ENCODE peak calls at places on chromosomes 5 and 9, in six cellular contexts. L, J, Z, Q, K and D are unnamed samples.

GRCh38 chr9:84419203-84419602 is 78.6 kb upstream of the SLC28A3 start:
- DNase-seq in L (no peak), J (no peak), Z (no peak), Q (no peak), K (no peak), D (no peak)

GRCh38 chr5:39394946-39395345 is 29.8 kb downstream of the DAB2 start:
- DNase-seq in L (no peak), J (no peak), Z (no peak), Q (peak; percentile 37), K (no peak), D (no peak)

GRCh38 chr5:122162100-122162499 is 32.8 kb downstream of the ZNF474 start:
- DNase-seq in L (no peak), J (no peak), Z (no peak), Q (no peak), K (no peak), D (no peak)

GRCh38 chr9:92719028-92719647 is 45.5 kb downstream of the BICD2 start:
- DNase-seq in L (no peak), J (no peak), Z (peak; percentile 18), Q (no peak), K (no peak), D (no peak)

GRCh38 chr9:72557549-72557948 is 36.1 kb downstream of the TMC1 start:
- DNase-seq in L (peak; percentile 83), J (no peak), Z (peak; percentile 46), Q (peak; percentile 68), K (no peak), D (peak; percentile 65)

GRCh38 chr9:12696931-12697622 is 3.9 kb downstream of the TYRP1 start:
- DNase-seq in L (no peak), J (no peak), Z (no peak), Q (no peak), K (no peak), D (no peak)

GRCh38 chr5:104650313-104650712 is 1087.7 kb upstream of the NUDT12 start:
- DNase-seq in L (no peak), J (no peak), Z (no peak), Q (no peak), K (no peak), D (no peak)

GRCh38 chr9:7234144-7234543 is 476.4 kb downstream of the KDM4C start:
- DNase-seq in L (no peak), J (no peak), Z (no peak), Q (no peak), K (no peak), D (no peak)

GRCh38 chr5:160399402-160400353 is at the start of gene FAM200C:
- DNase-seq in L (peak; percentile 90), J (peak; percentile 95), Z (peak; percentile 91), Q (peak; percentile 81), K (no peak), D (peak; percentile 87)
- TF ChIP-seq CTCF in L (no peak), J (no peak), Z (no peak), Q (no peak), K (no peak), D (no peak)

GRCh38 chr5:149036168-149036567 is 26.7 kb downstream of the SH3TC2 start:
- DNase-seq in L (no peak), J (no peak), Z (no peak), Q (no peak), K (no peak), D (no peak)

GRCh38 chr5:149037819-149038218 is 25.0 kb downstream of the SH3TC2 start:
- DNase-seq in L (no peak), J (no peak), Z (no peak), Q (no peak), K (no peak), D (no peak)

GRCh38 chr5:149038336-149039075 is 24.4 kb downstream of the SH3TC2 start:
- DNase-seq in L (no peak), J (no peak), Z (no peak), Q (no peak), K (no peak), D (no peak)

GRCh38 chr5:149036970-149037369 is 25.9 kb downstream of the SH3TC2 start:
- DNase-seq in L (no peak), J (no peak), Z (no peak), Q (no peak), K (no peak), D (no peak)

DNA sequence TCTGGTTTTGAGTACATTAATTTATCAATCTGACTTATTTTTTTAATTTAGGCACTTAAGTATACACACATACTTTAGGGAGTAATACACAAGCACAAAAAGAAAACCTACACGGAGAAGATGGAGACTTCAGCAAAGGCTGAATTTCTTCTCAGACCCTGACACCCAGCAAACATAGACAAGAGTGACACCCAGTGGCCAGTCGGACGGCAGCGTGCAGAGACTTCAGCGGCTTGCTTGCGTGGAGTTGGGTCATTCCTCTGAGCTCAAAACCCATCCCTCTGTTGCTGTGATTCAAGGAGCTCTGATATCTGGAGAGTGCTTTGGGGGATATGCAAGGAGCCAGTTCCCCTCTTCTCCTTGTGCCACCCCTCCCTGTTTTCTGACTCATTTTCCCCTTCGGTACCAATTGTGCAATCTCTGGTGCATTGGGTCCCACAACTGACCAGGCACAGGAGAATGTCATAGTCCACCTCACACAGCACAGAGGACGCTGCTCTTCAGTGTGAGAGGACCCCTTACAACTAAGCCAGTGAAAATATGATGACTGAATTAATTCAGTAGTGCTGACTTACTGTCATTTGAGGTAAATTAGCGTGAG is 27.5 kb downstream of the SH3TC2 start:
- DNase-seq in L (peak; percentile 64), J (peak; percentile 85), Z (peak; percentile 60), Q (peak; percentile 41), K (peak; percentile 50), D (peak; percentile 49)
- TF ChIP-seq CTCF in L (peak; percentile 95), J (peak; percentile 87), Z (no peak), Q (peak; percentile 88), K (peak; percentile 83), D (peak; percentile 97)

GRCh38 chr9:88108779-88109178 is 29.5 kb downstream of the SPATA31C2 start:
- DNase-seq in L (no peak), J (no peak), Z (no peak), Q (no peak), K (no peak), D (no peak)
- TF ChIP-seq CTCF in L (no peak), J (no peak), Z (no peak), Q (no peak), K (no peak), D (no peak)

GRCh38 chr5:154237946-154238345 is 47.4 kb downstream of the GALNT10 start:
- DNase-seq in L (no peak), J (no peak), Z (no peak), Q (no peak), K (no peak), D (no peak)

GRCh38 chr5:154241021-154241420 is 50.5 kb downstream of the GALNT10 start:
- DNase-seq in L (no peak), J (no peak), Z (no peak), Q (no peak), K (no peak), D (no peak)

GRCh38 chr5:154237376-154237743 is 46.8 kb downstream of the GALNT10 start:
- DNase-seq in L (no peak), J (no peak), Z (no peak), Q (no peak), K (no peak), D (no peak)

GRCh38 chr5:154240595-154240994 is 50.1 kb downstream of the GALNT10 start:
- DNase-seq in L (no peak), J (no peak), Z (no peak), Q (no peak), K (no peak), D (no peak)

DNA sequence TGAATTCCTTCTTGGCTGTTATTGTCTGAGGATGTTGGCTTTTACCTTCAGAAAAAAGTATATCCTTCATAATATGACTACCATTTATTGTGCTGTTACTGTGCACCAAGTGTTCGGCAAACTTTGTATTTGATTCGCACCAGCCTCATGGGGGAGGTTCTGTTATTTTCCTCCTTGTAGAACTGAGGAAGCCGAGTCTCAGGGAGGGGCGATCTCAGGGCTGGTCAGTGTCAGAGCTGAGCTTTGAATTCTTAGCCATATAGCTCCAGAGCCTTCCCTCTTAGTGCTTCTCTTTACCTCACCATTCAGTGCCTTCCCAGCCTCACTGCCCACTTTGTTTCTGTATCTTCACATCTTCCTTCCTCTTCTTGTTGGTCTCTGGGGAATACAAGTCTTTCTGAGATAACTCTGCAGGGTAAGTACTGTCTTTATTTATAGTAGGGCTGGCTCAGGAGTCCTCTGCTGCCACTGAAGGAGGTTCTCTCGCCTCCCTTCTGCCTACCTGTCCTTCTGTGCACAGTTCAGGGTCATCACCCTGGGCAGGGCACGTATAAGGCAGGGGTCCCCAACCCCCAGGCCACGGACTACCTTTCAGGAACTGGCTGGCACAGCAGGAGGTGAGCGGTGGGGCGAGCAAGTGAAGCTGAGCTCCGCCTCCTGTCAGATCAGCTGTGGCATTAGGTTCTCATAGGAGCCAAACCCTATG is 48.4 kb downstream of the GALNT10 start:
- DNase-seq in L (no peak), J (no peak), Z (no peak), Q (no peak), K (no peak), D (no peak)
- TF ChIP-seq CTCF in L (no peak), J (no peak), Z (no peak), Q (no peak), K (no peak), D (no peak)

GRCh38 chr5:42620579-42621216 is 135.9 kb upstream of the CCDC152 start:
- DNase-seq in L (no peak), J (no peak), Z (no peak), Q (no peak), K (no peak), D (no peak)
- TF ChIP-seq CTCF in L (no peak), J (no peak), Z (no peak), Q (no peak), K (no peak), D (no peak)

GRCh38 chr9:136625101-136626065 is 37.3 kb upstream of the EGFL7 start:
- DNase-seq in L (no peak), J (peak; percentile 90), Z (peak; percentile 72), Q (no peak), K (no peak), D (no peak)
- TF ChIP-seq CTCF in L (peak; percentile 40), J (peak; percentile 40), Z (no peak), Q (peak; percentile 69), K (no peak), D (peak; percentile 55)

DNA sequence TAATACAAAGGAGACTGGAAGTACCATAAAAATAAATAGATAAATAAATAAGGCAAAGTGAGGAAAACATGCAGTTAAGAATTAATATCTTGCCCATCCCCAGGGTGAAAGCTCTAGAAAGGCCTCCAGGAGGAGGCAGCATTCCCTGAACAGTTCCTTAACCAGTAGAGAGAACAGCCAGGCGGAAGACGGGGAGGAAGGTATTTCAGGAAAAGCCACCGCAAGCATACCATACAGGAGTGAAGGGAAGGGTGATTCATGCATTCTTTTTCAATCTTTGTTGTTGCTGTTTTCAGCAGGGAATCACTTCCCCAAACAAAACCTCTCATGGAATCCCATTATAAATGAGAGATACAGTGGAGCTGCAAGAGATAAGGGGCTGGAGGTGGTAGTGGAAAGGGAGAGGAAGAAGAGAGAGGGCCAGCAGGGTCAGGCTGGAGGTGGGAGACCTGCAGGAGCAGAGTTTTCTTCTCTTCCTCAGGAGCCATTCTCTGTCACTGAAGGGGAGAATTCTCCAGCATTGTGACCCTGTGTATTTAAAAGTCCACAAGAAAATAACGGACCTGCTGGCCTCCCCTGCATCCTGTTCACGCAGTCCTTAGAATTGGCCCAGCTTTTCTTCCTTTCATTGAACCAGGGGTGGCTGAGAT is 256.0 kb downstream of the FAM114A2 start:
- DNase-seq in L (no peak), J (no peak), Z (no peak), Q (no peak), K (no peak), D (no peak)
- TF ChIP-seq CTCF in L (no peak), J (no peak), Z (no peak), Q (no peak), K (no peak), D (no peak)